ENCODE peak calls at places on chromosome 1, in eight cellular contexts. One of them, this sample, is unnamed.

GRCh38 chr1:214476229-214476957 is 75.0 kb downstream of the PTPN14 start:
- DNase-seq in iris pigment epithelial cell: peak
- DNase-seq in ELR: peak
- DNase-seq in globus pallidus: no peak
- DNase-seq in stomach: peak
- DNase-seq in GM12892: no peak
- DNase-seq in activated CD8-positive, alpha-beta memory T cell treated with anti-CD3 and anti-CD28 coated beads for 24 hours: no peak
- DNase-seq in spleen: no peak
- DNase-seq in this sample: no peak

GRCh38 chr1:192539450-192540132 is 36.0 kb upstream of the RGS1 start:
- DNase-seq in iris pigment epithelial cell: peak
- DNase-seq in ELR: peak
- DNase-seq in globus pallidus: no peak
- DNase-seq in stomach: no peak
- DNase-seq in GM12892: no peak
- DNase-seq in activated CD8-positive, alpha-beta memory T cell treated with anti-CD3 and anti-CD28 coated beads for 24 hours: no peak
- DNase-seq in spleen: no peak
- DNase-seq in this sample: no peak

GRCh38 chr1:241237873-241238272 is 119.1 kb downstream of the RGS7 start:
- DNase-seq in iris pigment epithelial cell: no peak
- DNase-seq in ELR: no peak
- DNase-seq in globus pallidus: no peak
- DNase-seq in stomach: no peak
- DNase-seq in GM12892: no peak
- DNase-seq in activated CD8-positive, alpha-beta memory T cell treated with anti-CD3 and anti-CD28 coated beads for 24 hours: no peak
- DNase-seq in spleen: no peak
- DNase-seq in this sample: no peak

GRCh38 chr1:173050865-173051264 is at the start of gene TNFSF18:
- DNase-seq in iris pigment epithelial cell: peak
- DNase-seq in ELR: peak
- DNase-seq in globus pallidus: no peak
- DNase-seq in stomach: no peak
- DNase-seq in GM12892: no peak
- DNase-seq in activated CD8-positive, alpha-beta memory T cell treated with anti-CD3 and anti-CD28 coated beads for 24 hours: no peak
- DNase-seq in spleen: no peak
- DNase-seq in this sample: no peak

GRCh38 chr1:19478241-19478780 is 7.0 kb downstream of the CAPZB start:
- DNase-seq in iris pigment epithelial cell: no peak
- DNase-seq in ELR: no peak
- DNase-seq in globus pallidus: no peak
- DNase-seq in stomach: no peak
- DNase-seq in GM12892: no peak
- DNase-seq in activated CD8-positive, alpha-beta memory T cell treated with anti-CD3 and anti-CD28 coated beads for 24 hours: no peak
- DNase-seq in spleen: no peak
- DNase-seq in this sample: no peak

GRCh38 chr1:61491497-61491896 is 233.4 kb downstream of the TM2D1 start:
- DNase-seq in iris pigment epithelial cell: peak
- DNase-seq in ELR: no peak
- DNase-seq in globus pallidus: no peak
- DNase-seq in stomach: no peak
- DNase-seq in GM12892: no peak
- DNase-seq in activated CD8-positive, alpha-beta memory T cell treated with anti-CD3 and anti-CD28 coated beads for 24 hours: no peak
- DNase-seq in spleen: no peak
- DNase-seq in this sample: no peak

GRCh38 chr1:113905435-113905861 is 322 bp downstream of the DCLRE1B start:
- DNase-seq in iris pigment epithelial cell: no peak
- DNase-seq in ELR: peak
- DNase-seq in globus pallidus: no peak
- DNase-seq in stomach: peak
- DNase-seq in GM12892: peak
- DNase-seq in activated CD8-positive, alpha-beta memory T cell treated with anti-CD3 and anti-CD28 coated beads for 24 hours: no peak
- DNase-seq in spleen: peak
- DNase-seq in this sample: peak

GRCh38 chr1:1132928-1133750 is 17.2 kb upstream of the C1orf159 start:
- DNase-seq in iris pigment epithelial cell: peak
- DNase-seq in ELR: no peak
- DNase-seq in globus pallidus: no peak
- DNase-seq in stomach: peak
- DNase-seq in GM12892: no peak
- DNase-seq in activated CD8-positive, alpha-beta memory T cell treated with anti-CD3 and anti-CD28 coated beads for 24 hours: no peak
- DNase-seq in spleen: no peak
- DNase-seq in this sample: no peak

GRCh38 chr1:64072089-64072835 is 131.2 kb upstream of the UBE2U start:
- DNase-seq in iris pigment epithelial cell: peak
- DNase-seq in ELR: peak
- DNase-seq in globus pallidus: no peak
- DNase-seq in stomach: peak
- DNase-seq in GM12892: no peak
- DNase-seq in activated CD8-positive, alpha-beta memory T cell treated with anti-CD3 and anti-CD28 coated beads for 24 hours: no peak
- DNase-seq in spleen: no peak
- DNase-seq in this sample: no peak